ENCODE peak calls at places on chromosomes 2 and 18, in seven cellular contexts. One of them, this sample, is unnamed.

GRCh38 chr2:39631715-39632114 is 34.0 kb upstream of the TMEM178A start:
- DNase-seq in stimulated activated CD4-positive, alpha-beta T cell treated with anti-CD3 and anti-CD28 coated beads, Interleukin-15, amount 100 ng/mL, for 24 hours: no peak
- DNase-seq in NCI-H774: no peak
- DNase-seq in amniotic epithelial cell: peak
- DNase-seq in GM04504: peak
- DNase-seq in kidney tubule cell: peak
- DNase-seq in left cardiac atrium: peak
- DNase-seq in this sample: no peak

GRCh38 chr18:55731594-55732042 is 143.6 kb upstream of the TCF4 start:
- DNase-seq in kidney tubule cell: no peak
- DNase-seq in NCI-H774: no peak
- DNase-seq in GM04504: no peak
- DNase-seq in left cardiac atrium: no peak
- DNase-seq in amniotic epithelial cell: peak
- DNase-seq in stimulated activated CD4-positive, alpha-beta T cell treated with anti-CD3 and anti-CD28 coated beads, Interleukin-15, amount 100 ng/mL, for 24 hours: no peak
- DNase-seq in this sample: no peak

GRCh38 chr18:46630160-46630559 is 26.9 kb downstream of the LOXHD1 start:
- DNase-seq in kidney tubule cell: peak
- DNase-seq in left cardiac atrium: no peak
- DNase-seq in stimulated activated CD4-positive, alpha-beta T cell treated with anti-CD3 and anti-CD28 coated beads, Interleukin-15, amount 100 ng/mL, for 24 hours: no peak
- DNase-seq in amniotic epithelial cell: no peak
- DNase-seq in NCI-H774: no peak
- DNase-seq in GM04504: no peak
- DNase-seq in this sample: no peak

GRCh38 chr2:133266075-133266925 is 302.0 kb downstream of the NCKAP5 start:
- DNase-seq in kidney tubule cell: peak
- DNase-seq in stimulated activated CD4-positive, alpha-beta T cell treated with anti-CD3 and anti-CD28 coated beads, Interleukin-15, amount 100 ng/mL, for 24 hours: no peak
- DNase-seq in NCI-H774: no peak
- DNase-seq in GM04504: no peak
- DNase-seq in left cardiac atrium: peak
- DNase-seq in amniotic epithelial cell: peak
- DNase-seq in this sample: no peak

GRCh38 chr2:120803085-120803484 is 67.4 kb downstream of the GLI2 start:
- DNase-seq in kidney tubule cell: no peak
- DNase-seq in GM04504: no peak
- DNase-seq in amniotic epithelial cell: no peak
- DNase-seq in left cardiac atrium: no peak
- DNase-seq in stimulated activated CD4-positive, alpha-beta T cell treated with anti-CD3 and anti-CD28 coated beads, Interleukin-15, amount 100 ng/mL, for 24 hours: no peak
- DNase-seq in NCI-H774: no peak
- DNase-seq in this sample: no peak

GRCh38 chr2:204472375-204472774 is 72.9 kb upstream of the PARD3B start:
- DNase-seq in amniotic epithelial cell: peak
- DNase-seq in left cardiac atrium: no peak
- DNase-seq in NCI-H774: no peak
- DNase-seq in stimulated activated CD4-positive, alpha-beta T cell treated with anti-CD3 and anti-CD28 coated beads, Interleukin-15, amount 100 ng/mL, for 24 hours: no peak
- DNase-seq in GM04504: no peak
- DNase-seq in kidney tubule cell: no peak
- DNase-seq in this sample: no peak

GRCh38 chr18:79851489-79851888 is 53.8 kb downstream of the KCNG2 start:
- DNase-seq in GM04504: no peak
- DNase-seq in left cardiac atrium: no peak
- DNase-seq in kidney tubule cell: no peak
- DNase-seq in amniotic epithelial cell: no peak
- DNase-seq in stimulated activated CD4-positive, alpha-beta T cell treated with anti-CD3 and anti-CD28 coated beads, Interleukin-15, amount 100 ng/mL, for 24 hours: no peak
- DNase-seq in NCI-H774: no peak
- DNase-seq in this sample: no peak

GRCh38 chr2:53787255-53787910 is 539 bp downstream of the ERLEC1 start:
- DNase-seq in left cardiac atrium: no peak
- DNase-seq in NCI-H774: no peak
- DNase-seq in stimulated activated CD4-positive, alpha-beta T cell treated with anti-CD3 and anti-CD28 coated beads, Interleukin-15, amount 100 ng/mL, for 24 hours: peak
- DNase-seq in amniotic epithelial cell: peak
- DNase-seq in kidney tubule cell: peak
- DNase-seq in GM04504: peak
- DNase-seq in this sample: peak

GRCh38 chr2:110978148-110978547 is 142.6 kb upstream of the BCL2L11 start:
- DNase-seq in left cardiac atrium: no peak
- DNase-seq in NCI-H774: no peak
- DNase-seq in GM04504: no peak
- DNase-seq in stimulated activated CD4-positive, alpha-beta T cell treated with anti-CD3 and anti-CD28 coated beads, Interleukin-15, amount 100 ng/mL, for 24 hours: no peak
- DNase-seq in amniotic epithelial cell: no peak
- DNase-seq in kidney tubule cell: no peak
- DNase-seq in this sample: no peak

GRCh38 chr2:82258151-82258550 is 1953.6 kb upstream of the LRRTM1 start:
- DNase-seq in stimulated activated CD4-positive, alpha-beta T cell treated with anti-CD3 and anti-CD28 coated beads, Interleukin-15, amount 100 ng/mL, for 24 hours: no peak
- DNase-seq in amniotic epithelial cell: no peak
- DNase-seq in NCI-H774: no peak
- DNase-seq in kidney tubule cell: no peak
- DNase-seq in GM04504: no peak
- DNase-seq in left cardiac atrium: no peak
- DNase-seq in this sample: no peak

GRCh38 chr2:173153486-173153885 is 77.8 kb downstream of the MAP3K20 start:
- DNase-seq in left cardiac atrium: no peak
- DNase-seq in amniotic epithelial cell: no peak
- DNase-seq in NCI-H774: no peak
- DNase-seq in stimulated activated CD4-positive, alpha-beta T cell treated with anti-CD3 and anti-CD28 coated beads, Interleukin-15, amount 100 ng/mL, for 24 hours: no peak
- DNase-seq in GM04504: no peak
- DNase-seq in kidney tubule cell: peak
- DNase-seq in this sample: no peak

GRCh38 chr2:230877131-230877736 is 12.5 kb downstream of the ITM2C start:
- DNase-seq in left cardiac atrium: no peak
- DNase-seq in NCI-H774: no peak
- DNase-seq in stimulated activated CD4-positive, alpha-beta T cell treated with anti-CD3 and anti-CD28 coated beads, Interleukin-15, amount 100 ng/mL, for 24 hours: no peak
- DNase-seq in GM04504: no peak
- DNase-seq in kidney tubule cell: no peak
- DNase-seq in amniotic epithelial cell: no peak
- DNase-seq in this sample: no peak

GRCh38 chr2:66733361-66733760 is 298.4 kb downstream of the MEIS1 start:
- DNase-seq in amniotic epithelial cell: no peak
- DNase-seq in kidney tubule cell: no peak
- DNase-seq in NCI-H774: no peak
- DNase-seq in GM04504: no peak
- DNase-seq in left cardiac atrium: no peak
- DNase-seq in stimulated activated CD4-positive, alpha-beta T cell treated with anti-CD3 and anti-CD28 coated beads, Interleukin-15, amount 100 ng/mL, for 24 hours: no peak
- DNase-seq in this sample: peak

GRCh38 chr2:287471-287885 is 413 bp downstream of the ALKAL2 start:
- DNase-seq in NCI-H774: no peak
- DNase-seq in GM04504: no peak
- DNase-seq in left cardiac atrium: no peak
- DNase-seq in amniotic epithelial cell: peak
- DNase-seq in stimulated activated CD4-positive, alpha-beta T cell treated with anti-CD3 and anti-CD28 coated beads, Interleukin-15, amount 100 ng/mL, for 24 hours: peak
- DNase-seq in kidney tubule cell: no peak
- DNase-seq in this sample: no peak

GRCh38 chr2:240303896-240304745 is 131.3 kb upstream of the GPC1 start:
- DNase-seq in amniotic epithelial cell: no peak
- DNase-seq in NCI-H774: no peak
- DNase-seq in left cardiac atrium: no peak
- DNase-seq in kidney tubule cell: no peak
- DNase-seq in GM04504: no peak
- DNase-seq in stimulated activated CD4-positive, alpha-beta T cell treated with anti-CD3 and anti-CD28 coated beads, Interleukin-15, amount 100 ng/mL, for 24 hours: no peak
- DNase-seq in this sample: no peak

GRCh38 chr18:1039421-1039820 is 134.8 kb downstream of the ADCYAP1 start:
- DNase-seq in stimulated activated CD4-positive, alpha-beta T cell treated with anti-CD3 and anti-CD28 coated beads, Interleukin-15, amount 100 ng/mL, for 24 hours: no peak
- DNase-seq in amniotic epithelial cell: no peak
- DNase-seq in left cardiac atrium: no peak
- DNase-seq in NCI-H774: no peak
- DNase-seq in kidney tubule cell: no peak
- DNase-seq in GM04504: no peak
- DNase-seq in this sample: no peak

GRCh38 chr2:85753525-85754312 is at the start of gene ATOH8:
- DNase-seq in amniotic epithelial cell: peak
- DNase-seq in left cardiac atrium: peak
- DNase-seq in kidney tubule cell: peak
- DNase-seq in GM04504: no peak
- DNase-seq in stimulated activated CD4-positive, alpha-beta T cell treated with anti-CD3 and anti-CD28 coated beads, Interleukin-15, amount 100 ng/mL, for 24 hours: peak
- DNase-seq in NCI-H774: no peak
- DNase-seq in this sample: peak

GRCh38 chr2:127067620-127068350 is 39.2 kb downstream of the BIN1 start:
- DNase-seq in GM04504: no peak
- DNase-seq in left cardiac atrium: peak
- DNase-seq in stimulated activated CD4-positive, alpha-beta T cell treated with anti-CD3 and anti-CD28 coated beads, Interleukin-15, amount 100 ng/mL, for 24 hours: peak
- DNase-seq in NCI-H774: peak
- DNase-seq in kidney tubule cell: peak
- DNase-seq in amniotic epithelial cell: peak
- DNase-seq in this sample: peak

GRCh38 chr2:70173520-70173919 is 17.3 kb downstream of the C2orf42 start:
- DNase-seq in stimulated activated CD4-positive, alpha-beta T cell treated with anti-CD3 and anti-CD28 coated beads, Interleukin-15, amount 100 ng/mL, for 24 hours: no peak
- DNase-seq in left cardiac atrium: no peak
- DNase-seq in NCI-H774: no peak
- DNase-seq in amniotic epithelial cell: peak
- DNase-seq in GM04504: no peak
- DNase-seq in kidney tubule cell: no peak
- DNase-seq in this sample: no peak

GRCh38 chr2:240593703-240594451 is 7.3 kb downstream of the CAPN10 start:
- DNase-seq in amniotic epithelial cell: no peak
- DNase-seq in GM04504: no peak
- DNase-seq in stimulated activated CD4-positive, alpha-beta T cell treated with anti-CD3 and anti-CD28 coated beads, Interleukin-15, amount 100 ng/mL, for 24 hours: no peak
- DNase-seq in NCI-H774: no peak
- DNase-seq in kidney tubule cell: no peak
- DNase-seq in left cardiac atrium: peak
- DNase-seq in this sample: no peak

GRCh38 chr2:113707106-113707505 is 49.3 kb downstream of the SLC35F5 start:
- DNase-seq in NCI-H774: no peak
- DNase-seq in left cardiac atrium: no peak
- DNase-seq in GM04504: no peak
- DNase-seq in kidney tubule cell: no peak
- DNase-seq in amniotic epithelial cell: peak
- DNase-seq in stimulated activated CD4-positive, alpha-beta T cell treated with anti-CD3 and anti-CD28 coated beads, Interleukin-15, amount 100 ng/mL, for 24 hours: no peak
- DNase-seq in this sample: no peak

GRCh38 chr18:13253786-13254755 is 35.5 kb downstream of the LDLRAD4 start:
- DNase-seq in amniotic epithelial cell: no peak
- DNase-seq in stimulated activated CD4-positive, alpha-beta T cell treated with anti-CD3 and anti-CD28 coated beads, Interleukin-15, amount 100 ng/mL, for 24 hours: no peak
- DNase-seq in GM04504: no peak
- DNase-seq in NCI-H774: no peak
- DNase-seq in kidney tubule cell: no peak
- DNase-seq in left cardiac atrium: no peak
- DNase-seq in this sample: no peak